ENCODE peak calls at places on chromosomes 6 and 20, in eight cellular contexts. C is amniotic stem cell; J is effector CD4-positive, alpha-beta T cell; N is mucosa of descending colon; O is adrenal gland; A is NCI-H1092; Y is substantia nigra; R is non-pigmented ciliary epithelial cell. F is an unnamed sample.

GRCh38 chr20:12595841-12596240 is 412.9 kb upstream of the SPTLC3 start:
- DNase-seq in C (no peak), J (no peak), N (no peak), O (no peak), A (no peak), Y (no peak), R (no peak), F (no peak)

GRCh38 chr20:3706774-3707507 is 5.5 kb downstream of the SIGLEC1 start:
- DNase-seq in C (no peak), J (no peak), N (no peak), O (peak; percentile 73), A (no peak), Y (no peak), R (no peak), F (no peak)

GRCh38 chr6:141482773-141483172 is 650.0 kb upstream of the GJE1 start:
- DNase-seq in C (no peak), J (no peak), N (no peak), O (no peak), A (no peak), Y (no peak), R (no peak), F (no peak)

GRCh38 chr6:95581073-95581472 is 3.7 kb downstream of the MANEA start:
- DNase-seq in C (no peak), J (no peak), N (no peak), O (no peak), A (no peak), Y (no peak), R (no peak), F (no peak)

GRCh38 chr6:63573899-63574553 is 1.7 kb downstream of the LOC128125822 start:
- DNase-seq in C (no peak), J (peak; percentile 30), N (peak; percentile 82), O (peak; percentile 47), A (no peak), Y (no peak), R (no peak), F (peak; percentile 45)

GRCh38 chr6:158606935-158607334 is 37.6 kb downstream of the DYNLT1 start:
- DNase-seq in C (no peak), J (no peak), N (no peak), O (no peak), A (no peak), Y (no peak), R (no peak), F (no peak)

GRCh38 chr6:18242062-18242851 is 22.1 kb downstream of the DEK start:
- DNase-seq in C (peak; percentile 59), J (no peak), N (no peak), O (peak; percentile 86), A (no peak), Y (no peak), R (peak; percentile 74), F (no peak)

GRCh38 chr6:63584566-63584965 is 12.3 kb downstream of the LOC128125822 start:
- DNase-seq in C (no peak), J (no peak), N (no peak), O (no peak), A (no peak), Y (no peak), R (no peak), F (no peak)

GRCh38 chr20:49468412-49468811 is 14.1 kb downstream of the KCNB1 start:
- DNase-seq in C (no peak), J (no peak), N (no peak), O (no peak), A (no peak), Y (no peak), R (no peak), F (no peak)

GRCh38 chr20:35617397-35618031 is 1.9 kb downstream of the SPAG4 start:
- DNase-seq in C (no peak), J (peak; percentile 16), N (peak; percentile 57), O (peak; percentile 64), A (peak; percentile 30), Y (no peak), R (no peak), F (peak; percentile 33)